ENCODE peak calls at places on chromosomes 11 and 22, in nine cellular contexts. G, P, D, Z, M, H, O, T and E are unnamed samples.
A peak's percentile ranks its signal among the peaks of the same experiment; 100 is the strongest.

GRCh38 chr11:110106713-110107274 is 13.6 kb downstream of the ZC3H12C start:
- DNase-seq in G (no peak), M (no peak), H (no peak), O (no peak), D (no peak), T (no peak), Z (no peak), P (no peak), E (no peak)

GRCh38 chr11:91755526-91755925 is 469.1 kb upstream of the FAT3 start:
- DNase-seq in M (no peak), D (no peak), P (no peak), H (no peak), G (no peak), O (no peak), T (no peak), Z (no peak), E (no peak)

GRCh38 chr11:72072348-72072747 is 8.0 kb downstream of the NUMA1 start:
- DNase-seq in G (no peak), D (no peak), O (peak; percentile 42), M (no peak), T (peak; percentile 80), H (no peak), P (no peak), Z (peak; percentile 23), E (no peak)

GRCh38 chr11:64854534-64855502 is 10.4 kb upstream of the CDC42BPG start:
- DNase-seq in D (peak; percentile 96), T (peak; percentile 88), G (no peak), Z (peak; percentile 47), P (no peak), O (peak; percentile 60), H (peak; percentile 74), M (no peak), E (peak; percentile 58)

GRCh38 chr22:30399718-30400117 is 2.9 kb downstream of the SEC14L2 start:
- DNase-seq in D (no peak), T (no peak), P (no peak), G (no peak), H (no peak), M (no peak), Z (no peak), O (no peak), E (no peak)

GRCh38 chr11:29676993-29677392 is 339.8 kb downstream of the KCNA4 start:
- DNase-seq in D (no peak), P (no peak), M (no peak), O (no peak), H (no peak), G (no peak), T (peak; percentile 18), Z (no peak), E (no peak)

GRCh38 chr22:30290679-30291333 is 1.5 kb upstream of the CASTOR1 start:
- DNase-seq in P (no peak), M (peak; percentile 52), O (no peak), T (peak; percentile 87), G (no peak), H (peak; percentile 90), D (peak; percentile 96), Z (peak; percentile 98), E (no peak)

GRCh38 chr22:20392983-20393704 is 807 bp upstream of the ZNF74 start:
- DNase-seq in Z (no peak), G (no peak), D (peak; percentile 79), M (no peak), H (no peak), P (no peak), T (no peak), O (no peak), E (no peak)

GRCh38 chr11:76564400-76564799 is 106.1 kb downstream of the LRRC32 start:
- DNase-seq in P (no peak), M (no peak), D (no peak), H (no peak), O (no peak), Z (no peak), G (no peak), T (peak; percentile 21), E (no peak)
- TF ChIP-seq CTCF in P (no peak), M (no peak), D (no peak), H (no peak), O (no peak), Z (no peak), G (no peak), T (peak; percentile 8), E (no peak)

DNA sequence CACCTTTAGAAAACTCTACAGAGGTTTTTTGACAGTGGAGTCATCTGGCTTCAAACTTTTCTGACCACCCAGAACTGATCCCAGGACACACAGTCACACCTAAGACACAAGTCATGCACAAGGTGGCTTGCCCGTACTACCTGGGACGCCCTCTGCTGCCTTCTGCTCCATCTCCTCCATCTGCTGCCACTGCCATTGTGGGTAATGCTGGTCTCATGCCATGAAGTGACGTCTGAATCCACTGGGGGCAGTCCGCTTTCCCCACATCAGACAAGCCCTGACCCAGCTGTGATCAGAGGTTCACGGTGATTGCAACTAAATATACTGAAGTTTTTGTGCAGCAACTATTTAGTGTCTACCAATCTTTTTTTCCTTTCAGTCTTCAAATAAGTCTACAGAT is 5.4 kb upstream of the NDUFS8 start:
- DNase-seq in O (no peak), Z (no peak), M (no peak), G (no peak), T (no peak), H (no peak), P (no peak), D (no peak), E (no peak)
- TF ChIP-seq CTCF in O (no peak), Z (no peak), M (peak; percentile 24), G (peak; percentile 21), T (no peak), H (no peak), P (no peak), D (no peak), E (no peak)

DNA sequence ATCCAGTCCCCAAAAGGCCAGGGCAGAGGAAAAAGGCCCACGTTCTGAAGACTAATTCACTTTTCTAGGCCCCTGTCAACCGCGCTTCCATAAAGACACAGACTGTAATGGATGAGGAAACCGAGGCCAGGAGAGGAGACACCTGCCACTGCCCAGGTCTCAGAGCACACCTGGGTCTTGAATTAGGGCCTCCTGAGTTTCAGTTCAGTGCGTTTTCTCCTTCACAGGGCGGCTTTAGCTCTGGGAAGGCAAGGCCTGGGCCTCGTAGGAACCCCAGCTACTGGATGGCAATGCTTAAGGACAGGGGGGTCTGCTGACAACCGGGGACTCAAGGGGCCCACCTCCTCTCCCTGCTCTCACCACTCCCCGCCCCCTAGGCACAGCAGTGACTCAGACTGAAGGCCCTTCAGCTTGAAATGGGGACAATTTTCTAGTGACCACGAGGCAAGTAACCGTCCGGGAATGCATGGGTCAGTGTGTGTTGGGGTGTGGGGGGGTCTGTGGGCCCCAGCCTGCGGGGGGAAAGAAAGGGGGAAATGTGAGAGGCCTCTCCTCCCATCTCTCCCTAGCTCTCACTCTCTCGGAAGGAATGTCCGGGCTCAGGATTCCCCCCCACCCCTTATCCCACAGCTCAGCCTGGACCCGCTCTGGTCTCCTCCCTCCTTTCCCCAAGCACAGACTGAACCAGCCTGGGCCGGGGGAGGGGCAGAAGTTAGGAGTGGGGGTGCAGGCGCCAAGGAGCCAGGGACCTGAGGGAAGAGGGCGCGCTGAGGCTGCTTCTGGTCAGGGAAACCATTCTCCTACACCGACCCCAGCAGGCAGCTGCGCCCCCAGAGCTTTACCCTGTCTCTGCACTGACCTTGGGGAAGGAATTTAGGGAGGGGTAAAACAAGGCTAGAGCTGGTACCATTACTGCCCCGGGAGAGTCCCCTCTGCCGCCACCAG is 17.2 kb downstream of the CREB3L1 start:
- DNase-seq in P (no peak), D (peak; percentile 77), Z (peak; percentile 35), H (peak; percentile 84), T (peak; percentile 73), M (no peak), G (no peak), O (peak; percentile 82), E (no peak)
- TF ChIP-seq CTCF in P (peak; percentile 27), D (no peak), Z (no peak), H (no peak), T (no peak), M (no peak), G (no peak), O (no peak), E (no peak)

DNA sequence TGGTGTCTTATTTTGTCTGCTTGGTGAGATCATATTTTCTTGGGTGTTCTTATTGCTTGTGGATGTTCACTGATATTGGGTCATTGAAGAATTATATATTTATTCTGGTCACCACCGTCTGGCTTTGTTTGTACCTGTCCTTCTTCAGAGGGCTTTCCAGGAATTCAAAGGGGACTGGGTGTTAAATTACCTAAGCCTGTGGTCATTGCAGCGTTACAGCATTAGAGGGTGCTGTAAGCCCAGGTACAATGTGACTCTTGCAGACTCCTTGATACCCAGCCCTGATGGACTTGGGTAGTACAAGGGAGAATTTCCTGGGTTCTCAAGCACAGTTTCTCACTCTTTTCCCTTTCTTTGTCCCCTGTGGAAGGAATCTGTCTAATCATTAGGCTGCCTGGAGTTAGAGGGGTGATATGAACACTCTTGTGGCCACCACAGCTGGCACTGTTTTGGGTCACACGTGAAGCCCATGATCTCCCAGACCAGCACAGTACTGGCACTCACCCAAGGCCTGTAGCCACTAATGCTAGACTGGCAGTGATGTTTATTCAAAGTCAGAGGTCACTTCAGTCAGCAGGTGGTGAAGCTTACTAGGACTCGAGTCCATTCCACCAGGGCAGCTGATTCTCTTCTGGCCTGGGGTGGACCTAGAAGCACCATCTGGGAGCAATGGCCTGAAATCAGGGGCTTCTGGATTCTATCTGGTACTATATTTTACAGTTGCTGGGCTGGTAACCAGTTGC is 56.1 kb upstream of the NARS2 start:
- DNase-seq in Z (no peak), T (no peak), H (no peak), G (no peak), O (no peak), M (no peak), D (no peak), P (no peak), E (no peak)
- TF ChIP-seq CTCF in Z (no peak), T (no peak), H (no peak), G (no peak), O (no peak), M (no peak), D (no peak), P (no peak), E (no peak)

GRCh38 chr11:43735931-43736330 is 55.4 kb downstream of the HSD17B12 start:
- DNase-seq in H (no peak), D (no peak), Z (no peak), T (peak; percentile 36), M (no peak), P (no peak), O (no peak), G (no peak), E (no peak)
- TF ChIP-seq CTCF in H (no peak), D (no peak), Z (no peak), T (peak; percentile 15), M (no peak), P (no peak), O (peak; percentile 34), G (no peak), E (no peak)